ENCODE peak calls at places on chromosomes 13 and 19, in four cellular contexts. R is tibial nerve, N is T-helper 1 cell, Y is cardiac muscle cell. I is an unnamed sample.

GRCh38 chr13:102847272-102848234 is 1.7 kb downstream of the ERCC5 start:
- DNase-seq in Y (peak; percentile 60), R (no peak), N (peak; percentile 41), I (no peak)

GRCh38 chr19:871446-872265 is 12.2 kb downstream of the CFD start:
- DNase-seq in R (no peak), N (no peak), Y (peak; percentile 56), I (no peak)

GRCh38 chr19:40717880-40718773 is 1.2 kb downstream of the ITPKC start:
- DNase-seq in R (no peak), Y (peak; percentile 33), N (no peak), I (no peak)

GRCh38 chr19:18113827-18114226 is 16.2 kb downstream of the MAST3 start:
- DNase-seq in N (no peak), Y (no peak), R (no peak), I (no peak)

GRCh38 chr19:9406798-9407352 is 28.5 kb downstream of the ZNF266 start:
- DNase-seq in N (peak; percentile 32), Y (peak; percentile 92), R (peak; percentile 15), I (peak; percentile 75)

GRCh38 chr13:50125556-50126377 is 110.5 kb downstream of the KCNRG start:
- DNase-seq in R (peak; percentile 96), Y (peak; percentile 96), N (peak; percentile 87), I (peak; percentile 96)

GRCh38 chr13:84418041-84418440 is 535.8 kb upstream of the SLITRK1 start:
- DNase-seq in N (no peak), R (no peak), Y (no peak), I (no peak)

GRCh38 chr13:22298530-22298929 is 627.7 kb downstream of the FGF9 start:
- DNase-seq in N (no peak), Y (no peak), R (no peak), I (no peak)

GRCh38 chr13:109602356-109602755 is 184.0 kb downstream of the IRS2 start:
- DNase-seq in N (no peak), R (no peak), Y (no peak), I (no peak)

GRCh38 chr13:99119686-99120085 is 81.0 kb upstream of the UBAC2 start:
- DNase-seq in Y (no peak), R (no peak), N (no peak), I (no peak)

GRCh38 chr19:46426506-46427162 is 2.1 kb downstream of the PNMA8C start:
- DNase-seq in Y (peak; percentile 89), R (no peak), N (peak; percentile 12), I (no peak)

GRCh38 chr13:44801990-44802389 is 187.3 kb downstream of the NUFIP1 start:
- DNase-seq in N (no peak), Y (peak; percentile 84), R (no peak), I (no peak)

GRCh38 chr19:54190942-54191670 is at the start of gene TSEN34:
- DNase-seq in N (peak; percentile 93), R (peak; percentile 76), Y (peak; percentile 91), I (peak; percentile 86)

GRCh38 chr13:107799001-107799400 is 416.3 kb downstream of the LIG4 start:
- DNase-seq in R (no peak), Y (peak; percentile 16), N (no peak), I (no peak)

GRCh38 chr13:54884645-54885044 is 1856.0 kb downstream of the OLFM4 start:
- DNase-seq in Y (no peak), N (no peak), R (no peak), I (no peak)

GRCh38 chr19:46115396-46116109 is 8.9 kb downstream of the IGFL3 start:
- DNase-seq in R (no peak), N (peak; percentile 15), Y (peak; percentile 33), I (no peak)

GRCh38 chr19:29457413-29457812 is 68.4 kb upstream of the VSTM2B start:
- DNase-seq in Y (no peak), R (no peak), N (no peak), I (no peak)

GRCh38 chr19:48543121-48543710 is 8.8 kb upstream of the SULT2B1 start:
- DNase-seq in Y (peak; percentile 54), R (no peak), N (no peak), I (no peak)

GRCh38 chr13:29849731-29850212 is 645 bp downstream of the UBL3 start:
- DNase-seq in R (no peak), Y (peak; percentile 54), N (no peak), I (peak; percentile 84)

GRCh38 chr19:13043285-13043684 is 48.0 kb downstream of the NFIX start:
- DNase-seq in N (no peak), Y (no peak), R (no peak), I (no peak)

GRCh38 chr19:14516746-14517438 is 1.3 kb downstream of the DNAJB1 start:
- DNase-seq in R (no peak), Y (no peak), N (no peak), I (no peak)

GRCh38 chr19:16836115-16836905 is 7.1 kb downstream of the SIN3B start:
- DNase-seq in N (no peak), R (no peak), Y (peak; percentile 18), I (no peak)

GRCh38 chr19:42286349-42287016 is 15.4 kb upstream of the PRR19 start:
- DNase-seq in R (no peak), N (no peak), Y (peak; percentile 61), I (no peak)

GRCh38 chr19:44753932-44754742 is 5.6 kb downstream of the BCL3 start:
- DNase-seq in N (peak; percentile 95), R (peak; percentile 90), Y (peak; percentile 96), I (peak; percentile 92)

GRCh38 chr19:49224856-49225255 is 67.3 kb downstream of the TRPM4 start:
- DNase-seq in N (peak; percentile 26), R (no peak), Y (peak; percentile 67), I (no peak)

GRCh38 chr19:2249010-2249866 is at the start of gene AMH:
- DNase-seq in N (no peak), R (no peak), Y (no peak), I (no peak)

GRCh38 chr19:35080613-35081170 is 34.9 kb upstream of the FXYD3 start:
- DNase-seq in N (no peak), R (no peak), Y (no peak), I (no peak)

GRCh38 chr19:38003427-38004099 is 96.6 kb downstream of the SIPA1L3 start:
- DNase-seq in N (peak; percentile 50), Y (peak; percentile 86), R (peak; percentile 42), I (peak; percentile 80)

GRCh38 chr13:108993346-108993745 is 363.9 kb downstream of the MYO16 start:
- DNase-seq in Y (peak; percentile 3), N (no peak), R (no peak), I (no peak)